ENCODE peak calls at places on chromosomes 4 and X, in four cellular contexts. P is effector CD4-positive, alpha-beta T cell; R is activated T-cell treated with anti-CD3 and anti-CD28 coated beads for 1 hour; Q is GM12864. J is an unnamed sample.

GRCh38 chr4:148477276-148477675 is 35.1 kb upstream of the NR3C2 start:
- DNase-seq in P (no peak), R (no peak), Q (no peak), J (no peak)

GRCh38 chr4:22339491-22339890 is 176.4 kb downstream of the ADGRA3 start:
- DNase-seq in P (no peak), R (no peak), Q (no peak), J (no peak)

GRCh38 chr4:6803246-6803645 is 20.7 kb downstream of the KIAA0232 start:
- DNase-seq in P (no peak), R (no peak), Q (no peak), J (no peak)

GRCh38 chr4:31235961-31236360 is 515.8 kb downstream of the PCDH7 start:
- DNase-seq in P (no peak), R (no peak), Q (no peak), J (no peak)

GRCh38 chr4:99658666-99659065 is 1.0 kb upstream of the C4orf54 start:
- DNase-seq in P (no peak), R (no peak), Q (no peak), J (no peak)

GRCh38 chr4:3683744-3684421 is 82.3 kb upstream of the ADRA2C start:
- DNase-seq in P (no peak), R (no peak), Q (no peak), J (no peak)

GRCh38 chr4:152094851-152095700 is 334.3 kb upstream of the GATB start:
- DNase-seq in P (no peak), R (no peak), Q (no peak), J (no peak)

GRCh38 chrX:68938244-68939004 is 109.6 kb downstream of the EFNB1 start:
- DNase-seq in P (no peak), R (no peak), Q (no peak), J (no peak)

GRCh38 chrX:103585421-103586313 is at the start of gene TCEAL4:
- DNase-seq in P (no peak), R (peak), Q (no peak), J (peak)

GRCh38 chrX:26442340-26442739 is 226.4 kb downstream of the MAGEB5 start:
- DNase-seq in P (no peak), R (no peak), Q (no peak), J (no peak)

GRCh38 chr4:139167774-139168444 is 9.1 kb downstream of the ELF2 start:
- DNase-seq in P (no peak), R (no peak), Q (no peak), J (no peak)

GRCh38 chr4:135718019-135718418 is 1516.4 kb upstream of the PABPC4L start:
- DNase-seq in P (no peak), R (no peak), Q (no peak), J (no peak)

GRCh38 chr4:21102667-21103066 is 402.4 kb downstream of the PACRGL start:
- DNase-seq in P (no peak), R (no peak), Q (no peak), J (no peak)

GRCh38 chr4:55078987-55079386 is 46.4 kb downstream of the KDR start:
- DNase-seq in P (no peak), R (no peak), Q (no peak), J (no peak)

GRCh38 chrX:22314211-22314610 is 41.5 kb downstream of the CBLL2 start:
- DNase-seq in P (no peak), R (no peak), Q (no peak), J (no peak)

J was measured in T-helper 9 cell.